ENCODE peak calls at places on chromosomes 5 and 9, in eight cellular contexts. One of them, this sample, is unnamed.

GRCh38 chr5:10660135-10660534 is 96.3 kb downstream of the ANKRD33B start:
- DNase-seq in CD8-positive, alpha-beta memory T cell: no peak
- DNase-seq in stimulated activated CD4-positive, alpha-beta T cell treated with anti-CD3 and anti-CD28 coated beads, TNF-alpha, amount 100 ng/mL, for 48 hours: no peak
- DNase-seq in posterior cingulate gyrus: no peak
- DNase-seq in esophagus squamous epithelium: no peak
- DNase-seq in EH: no peak
- DNase-seq in progenitor cell of endocrine pancreas: no peak
- DNase-seq in stimulated activated CD8-positive, alpha-beta memory T cell treated with anti-CD3 and anti-CD28 coated beads, Interleukin-15, amount 100 ng/mL, for 24 hours: no peak
- DNase-seq in this sample: no peak

GRCh38 chr9:107708786-107709185 is 219.2 kb upstream of the KLF4 start:
- DNase-seq in progenitor cell of endocrine pancreas: no peak
- DNase-seq in stimulated activated CD4-positive, alpha-beta T cell treated with anti-CD3 and anti-CD28 coated beads, TNF-alpha, amount 100 ng/mL, for 48 hours: no peak
- DNase-seq in stimulated activated CD8-positive, alpha-beta memory T cell treated with anti-CD3 and anti-CD28 coated beads, Interleukin-15, amount 100 ng/mL, for 24 hours: no peak
- DNase-seq in esophagus squamous epithelium: no peak
- DNase-seq in posterior cingulate gyrus: no peak
- DNase-seq in EH: no peak
- DNase-seq in CD8-positive, alpha-beta memory T cell: no peak
- DNase-seq in this sample: no peak

GRCh38 chr9:36659500-36659899 is 86.8 kb downstream of the MELK start:
- DNase-seq in esophagus squamous epithelium: no peak
- DNase-seq in EH: no peak
- DNase-seq in posterior cingulate gyrus: no peak
- DNase-seq in stimulated activated CD4-positive, alpha-beta T cell treated with anti-CD3 and anti-CD28 coated beads, TNF-alpha, amount 100 ng/mL, for 48 hours: no peak
- DNase-seq in stimulated activated CD8-positive, alpha-beta memory T cell treated with anti-CD3 and anti-CD28 coated beads, Interleukin-15, amount 100 ng/mL, for 24 hours: no peak
- DNase-seq in progenitor cell of endocrine pancreas: no peak
- DNase-seq in CD8-positive, alpha-beta memory T cell: no peak
- DNase-seq in this sample: no peak

GRCh38 chr5:168214071-168214470 is 77.4 kb upstream of the WWC1 start:
- DNase-seq in progenitor cell of endocrine pancreas: no peak
- DNase-seq in stimulated activated CD4-positive, alpha-beta T cell treated with anti-CD3 and anti-CD28 coated beads, TNF-alpha, amount 100 ng/mL, for 48 hours: no peak
- DNase-seq in esophagus squamous epithelium: no peak
- DNase-seq in EH: no peak
- DNase-seq in stimulated activated CD8-positive, alpha-beta memory T cell treated with anti-CD3 and anti-CD28 coated beads, Interleukin-15, amount 100 ng/mL, for 24 hours: no peak
- DNase-seq in CD8-positive, alpha-beta memory T cell: no peak
- DNase-seq in posterior cingulate gyrus: no peak
- DNase-seq in this sample: no peak

GRCh38 chr5:440413-441180 is 2.4 kb upstream of the EXOC3 start:
- DNase-seq in CD8-positive, alpha-beta memory T cell: no peak
- DNase-seq in posterior cingulate gyrus: peak; percentile 35
- DNase-seq in stimulated activated CD4-positive, alpha-beta T cell treated with anti-CD3 and anti-CD28 coated beads, TNF-alpha, amount 100 ng/mL, for 48 hours: no peak
- DNase-seq in esophagus squamous epithelium: no peak
- DNase-seq in stimulated activated CD8-positive, alpha-beta memory T cell treated with anti-CD3 and anti-CD28 coated beads, Interleukin-15, amount 100 ng/mL, for 24 hours: no peak
- DNase-seq in EH: no peak
- DNase-seq in progenitor cell of endocrine pancreas: no peak
- DNase-seq in this sample: no peak

GRCh38 chr9:120443489-120443888 is 136.5 kb downstream of the CDK5RAP2 start:
- DNase-seq in EH: peak; percentile 86
- DNase-seq in posterior cingulate gyrus: no peak
- DNase-seq in esophagus squamous epithelium: no peak
- DNase-seq in progenitor cell of endocrine pancreas: no peak
- DNase-seq in CD8-positive, alpha-beta memory T cell: no peak
- DNase-seq in stimulated activated CD8-positive, alpha-beta memory T cell treated with anti-CD3 and anti-CD28 coated beads, Interleukin-15, amount 100 ng/mL, for 24 hours: no peak
- DNase-seq in stimulated activated CD4-positive, alpha-beta T cell treated with anti-CD3 and anti-CD28 coated beads, TNF-alpha, amount 100 ng/mL, for 48 hours: no peak
- DNase-seq in this sample: no peak

GRCh38 chr9:85401998-85402397 is 339.8 kb downstream of the AGTPBP1 start:
- DNase-seq in EH: peak; percentile 49
- DNase-seq in progenitor cell of endocrine pancreas: no peak
- DNase-seq in CD8-positive, alpha-beta memory T cell: no peak
- DNase-seq in esophagus squamous epithelium: no peak
- DNase-seq in stimulated activated CD8-positive, alpha-beta memory T cell treated with anti-CD3 and anti-CD28 coated beads, Interleukin-15, amount 100 ng/mL, for 24 hours: no peak
- DNase-seq in posterior cingulate gyrus: no peak
- DNase-seq in stimulated activated CD4-positive, alpha-beta T cell treated with anti-CD3 and anti-CD28 coated beads, TNF-alpha, amount 100 ng/mL, for 48 hours: no peak
- DNase-seq in this sample: peak; percentile 33

GRCh38 chr5:111948517-111948916 is 191.5 kb upstream of the NREP start:
- DNase-seq in stimulated activated CD4-positive, alpha-beta T cell treated with anti-CD3 and anti-CD28 coated beads, TNF-alpha, amount 100 ng/mL, for 48 hours: no peak
- DNase-seq in stimulated activated CD8-positive, alpha-beta memory T cell treated with anti-CD3 and anti-CD28 coated beads, Interleukin-15, amount 100 ng/mL, for 24 hours: no peak
- DNase-seq in posterior cingulate gyrus: no peak
- DNase-seq in CD8-positive, alpha-beta memory T cell: no peak
- DNase-seq in esophagus squamous epithelium: no peak
- DNase-seq in progenitor cell of endocrine pancreas: no peak
- DNase-seq in EH: peak; percentile 98
- DNase-seq in this sample: no peak

GRCh38 chr5:178182158-178182876 is 4.9 kb downstream of the GMCL2 start:
- DNase-seq in stimulated activated CD8-positive, alpha-beta memory T cell treated with anti-CD3 and anti-CD28 coated beads, Interleukin-15, amount 100 ng/mL, for 24 hours: no peak
- DNase-seq in progenitor cell of endocrine pancreas: no peak
- DNase-seq in stimulated activated CD4-positive, alpha-beta T cell treated with anti-CD3 and anti-CD28 coated beads, TNF-alpha, amount 100 ng/mL, for 48 hours: no peak
- DNase-seq in EH: no peak
- DNase-seq in CD8-positive, alpha-beta memory T cell: no peak
- DNase-seq in posterior cingulate gyrus: no peak
- DNase-seq in esophagus squamous epithelium: no peak
- DNase-seq in this sample: peak; percentile 13

GRCh38 chr5:172085738-172086137 is 79.3 kb upstream of the FBXW11 start:
- DNase-seq in progenitor cell of endocrine pancreas: no peak
- DNase-seq in stimulated activated CD8-positive, alpha-beta memory T cell treated with anti-CD3 and anti-CD28 coated beads, Interleukin-15, amount 100 ng/mL, for 24 hours: no peak
- DNase-seq in esophagus squamous epithelium: no peak
- DNase-seq in EH: no peak
- DNase-seq in CD8-positive, alpha-beta memory T cell: no peak
- DNase-seq in stimulated activated CD4-positive, alpha-beta T cell treated with anti-CD3 and anti-CD28 coated beads, TNF-alpha, amount 100 ng/mL, for 48 hours: no peak
- DNase-seq in posterior cingulate gyrus: no peak
- DNase-seq in this sample: no peak

GRCh38 chr9:94656190-94656589 is 16.9 kb upstream of the FBP1 start:
- DNase-seq in EH: no peak
- DNase-seq in CD8-positive, alpha-beta memory T cell: no peak
- DNase-seq in stimulated activated CD8-positive, alpha-beta memory T cell treated with anti-CD3 and anti-CD28 coated beads, Interleukin-15, amount 100 ng/mL, for 24 hours: no peak
- DNase-seq in posterior cingulate gyrus: no peak
- DNase-seq in stimulated activated CD4-positive, alpha-beta T cell treated with anti-CD3 and anti-CD28 coated beads, TNF-alpha, amount 100 ng/mL, for 48 hours: no peak
- DNase-seq in progenitor cell of endocrine pancreas: no peak
- DNase-seq in esophagus squamous epithelium: peak; percentile 17
- DNase-seq in this sample: peak; percentile 21

GRCh38 chr9:114588671-114589526 is 1.3 kb downstream of the ATP6V1G1 start:
- DNase-seq in stimulated activated CD4-positive, alpha-beta T cell treated with anti-CD3 and anti-CD28 coated beads, TNF-alpha, amount 100 ng/mL, for 48 hours: no peak
- DNase-seq in CD8-positive, alpha-beta memory T cell: no peak
- DNase-seq in stimulated activated CD8-positive, alpha-beta memory T cell treated with anti-CD3 and anti-CD28 coated beads, Interleukin-15, amount 100 ng/mL, for 24 hours: no peak
- DNase-seq in posterior cingulate gyrus: no peak
- DNase-seq in EH: peak; percentile 73
- DNase-seq in progenitor cell of endocrine pancreas: no peak
- DNase-seq in esophagus squamous epithelium: no peak
- DNase-seq in this sample: no peak

GRCh38 chr5:1008451-1009358 is at the start of gene NKD2:
- DNase-seq in progenitor cell of endocrine pancreas: peak; percentile 72
- DNase-seq in CD8-positive, alpha-beta memory T cell: peak; percentile 5
- DNase-seq in EH: no peak
- DNase-seq in posterior cingulate gyrus: peak; percentile 80
- DNase-seq in stimulated activated CD8-positive, alpha-beta memory T cell treated with anti-CD3 and anti-CD28 coated beads, Interleukin-15, amount 100 ng/mL, for 24 hours: peak; percentile 30
- DNase-seq in esophagus squamous epithelium: no peak
- DNase-seq in stimulated activated CD4-positive, alpha-beta T cell treated with anti-CD3 and anti-CD28 coated beads, TNF-alpha, amount 100 ng/mL, for 48 hours: no peak
- DNase-seq in this sample: peak; percentile 56

GRCh38 chr9:107249131-107249533 is 33.9 kb upstream of the RAD23B start:
- DNase-seq in posterior cingulate gyrus: no peak
- DNase-seq in stimulated activated CD8-positive, alpha-beta memory T cell treated with anti-CD3 and anti-CD28 coated beads, Interleukin-15, amount 100 ng/mL, for 24 hours: no peak
- DNase-seq in CD8-positive, alpha-beta memory T cell: no peak
- DNase-seq in EH: peak; percentile 66
- DNase-seq in stimulated activated CD4-positive, alpha-beta T cell treated with anti-CD3 and anti-CD28 coated beads, TNF-alpha, amount 100 ng/mL, for 48 hours: no peak
- DNase-seq in progenitor cell of endocrine pancreas: peak; percentile 26
- DNase-seq in esophagus squamous epithelium: no peak
- DNase-seq in this sample: peak; percentile 61

GRCh38 chr5:125874717-125875116 is 548.5 kb upstream of the GRAMD2B start:
- DNase-seq in esophagus squamous epithelium: no peak
- DNase-seq in CD8-positive, alpha-beta memory T cell: no peak
- DNase-seq in progenitor cell of endocrine pancreas: no peak
- DNase-seq in stimulated activated CD4-positive, alpha-beta T cell treated with anti-CD3 and anti-CD28 coated beads, TNF-alpha, amount 100 ng/mL, for 48 hours: no peak
- DNase-seq in EH: no peak
- DNase-seq in stimulated activated CD8-positive, alpha-beta memory T cell treated with anti-CD3 and anti-CD28 coated beads, Interleukin-15, amount 100 ng/mL, for 24 hours: no peak
- DNase-seq in posterior cingulate gyrus: no peak
- DNase-seq in this sample: peak; percentile 23

GRCh38 chr5:35247645-35248034 is 17.4 kb upstream of the PRLR start:
- DNase-seq in stimulated activated CD8-positive, alpha-beta memory T cell treated with anti-CD3 and anti-CD28 coated beads, Interleukin-15, amount 100 ng/mL, for 24 hours: no peak
- DNase-seq in progenitor cell of endocrine pancreas: no peak
- DNase-seq in posterior cingulate gyrus: no peak
- DNase-seq in EH: no peak
- DNase-seq in CD8-positive, alpha-beta memory T cell: no peak
- DNase-seq in esophagus squamous epithelium: no peak
- DNase-seq in stimulated activated CD4-positive, alpha-beta T cell treated with anti-CD3 and anti-CD28 coated beads, TNF-alpha, amount 100 ng/mL, for 48 hours: no peak
- DNase-seq in this sample: no peak

GRCh38 chr5:105587963-105588662 is 2025.5 kb upstream of the NUDT12 start:
- DNase-seq in EH: no peak
- DNase-seq in esophagus squamous epithelium: no peak
- DNase-seq in progenitor cell of endocrine pancreas: no peak
- DNase-seq in stimulated activated CD4-positive, alpha-beta T cell treated with anti-CD3 and anti-CD28 coated beads, TNF-alpha, amount 100 ng/mL, for 48 hours: no peak
- DNase-seq in CD8-positive, alpha-beta memory T cell: no peak
- DNase-seq in posterior cingulate gyrus: no peak
- DNase-seq in stimulated activated CD8-positive, alpha-beta memory T cell treated with anti-CD3 and anti-CD28 coated beads, Interleukin-15, amount 100 ng/mL, for 24 hours: no peak
- DNase-seq in this sample: peak; percentile 53

GRCh38 chr5:83281658-83282057 is 189.9 kb upstream of the VCAN start:
- DNase-seq in stimulated activated CD4-positive, alpha-beta T cell treated with anti-CD3 and anti-CD28 coated beads, TNF-alpha, amount 100 ng/mL, for 48 hours: no peak
- DNase-seq in EH: peak; percentile 71
- DNase-seq in posterior cingulate gyrus: no peak
- DNase-seq in stimulated activated CD8-positive, alpha-beta memory T cell treated with anti-CD3 and anti-CD28 coated beads, Interleukin-15, amount 100 ng/mL, for 24 hours: no peak
- DNase-seq in esophagus squamous epithelium: no peak
- DNase-seq in CD8-positive, alpha-beta memory T cell: no peak
- DNase-seq in progenitor cell of endocrine pancreas: no peak
- DNase-seq in this sample: no peak

GRCh38 chr5:39364367-39364766 is at the start of gene C9:
- DNase-seq in progenitor cell of endocrine pancreas: no peak
- DNase-seq in stimulated activated CD8-positive, alpha-beta memory T cell treated with anti-CD3 and anti-CD28 coated beads, Interleukin-15, amount 100 ng/mL, for 24 hours: no peak
- DNase-seq in stimulated activated CD4-positive, alpha-beta T cell treated with anti-CD3 and anti-CD28 coated beads, TNF-alpha, amount 100 ng/mL, for 48 hours: no peak
- DNase-seq in CD8-positive, alpha-beta memory T cell: no peak
- DNase-seq in esophagus squamous epithelium: no peak
- DNase-seq in posterior cingulate gyrus: no peak
- DNase-seq in EH: no peak
- DNase-seq in this sample: no peak

GRCh38 chr5:169791251-169791650 is 154.2 kb downstream of the DOCK2 start:
- DNase-seq in stimulated activated CD4-positive, alpha-beta T cell treated with anti-CD3 and anti-CD28 coated beads, TNF-alpha, amount 100 ng/mL, for 48 hours: no peak
- DNase-seq in progenitor cell of endocrine pancreas: no peak
- DNase-seq in CD8-positive, alpha-beta memory T cell: no peak
- DNase-seq in esophagus squamous epithelium: no peak
- DNase-seq in EH: no peak
- DNase-seq in posterior cingulate gyrus: no peak
- DNase-seq in stimulated activated CD8-positive, alpha-beta memory T cell treated with anti-CD3 and anti-CD28 coated beads, Interleukin-15, amount 100 ng/mL, for 24 hours: no peak
- DNase-seq in this sample: no peak

GRCh38 chr9:130996672-130997394 is 12.1 kb upstream of the LAMC3 start:
- DNase-seq in stimulated activated CD4-positive, alpha-beta T cell treated with anti-CD3 and anti-CD28 coated beads, TNF-alpha, amount 100 ng/mL, for 48 hours: no peak
- DNase-seq in CD8-positive, alpha-beta memory T cell: no peak
- DNase-seq in stimulated activated CD8-positive, alpha-beta memory T cell treated with anti-CD3 and anti-CD28 coated beads, Interleukin-15, amount 100 ng/mL, for 24 hours: no peak
- DNase-seq in progenitor cell of endocrine pancreas: no peak
- DNase-seq in EH: no peak
- DNase-seq in esophagus squamous epithelium: no peak
- DNase-seq in posterior cingulate gyrus: peak; percentile 78
- DNase-seq in this sample: peak; percentile 24

GRCh38 chr9:110106698-110107097 is 101.3 kb downstream of the C9orf152 start:
- DNase-seq in stimulated activated CD8-positive, alpha-beta memory T cell treated with anti-CD3 and anti-CD28 coated beads, Interleukin-15, amount 100 ng/mL, for 24 hours: no peak
- DNase-seq in progenitor cell of endocrine pancreas: no peak
- DNase-seq in stimulated activated CD4-positive, alpha-beta T cell treated with anti-CD3 and anti-CD28 coated beads, TNF-alpha, amount 100 ng/mL, for 48 hours: no peak
- DNase-seq in EH: no peak
- DNase-seq in CD8-positive, alpha-beta memory T cell: no peak
- DNase-seq in posterior cingulate gyrus: no peak
- DNase-seq in esophagus squamous epithelium: no peak
- DNase-seq in this sample: peak; percentile 34

GRCh38 chr9:90974007-90974406 is 172.4 kb downstream of the SYK start:
- DNase-seq in stimulated activated CD8-positive, alpha-beta memory T cell treated with anti-CD3 and anti-CD28 coated beads, Interleukin-15, amount 100 ng/mL, for 24 hours: no peak
- DNase-seq in CD8-positive, alpha-beta memory T cell: no peak
- DNase-seq in posterior cingulate gyrus: no peak
- DNase-seq in progenitor cell of endocrine pancreas: no peak
- DNase-seq in esophagus squamous epithelium: no peak
- DNase-seq in stimulated activated CD4-positive, alpha-beta T cell treated with anti-CD3 and anti-CD28 coated beads, TNF-alpha, amount 100 ng/mL, for 48 hours: no peak
- DNase-seq in EH: peak; percentile 29
- DNase-seq in this sample: no peak

GRCh38 chr5:36230151-36230788 is 11.5 kb downstream of the NADK2 start:
- DNase-seq in progenitor cell of endocrine pancreas: no peak
- DNase-seq in stimulated activated CD8-positive, alpha-beta memory T cell treated with anti-CD3 and anti-CD28 coated beads, Interleukin-15, amount 100 ng/mL, for 24 hours: no peak
- DNase-seq in CD8-positive, alpha-beta memory T cell: no peak
- DNase-seq in posterior cingulate gyrus: no peak
- DNase-seq in esophagus squamous epithelium: no peak
- DNase-seq in EH: no peak
- DNase-seq in stimulated activated CD4-positive, alpha-beta T cell treated with anti-CD3 and anti-CD28 coated beads, TNF-alpha, amount 100 ng/mL, for 48 hours: no peak
- DNase-seq in this sample: no peak

GRCh38 chr5:5271606-5272321 is 131.6 kb downstream of the ADAMTS16 start:
- DNase-seq in stimulated activated CD8-positive, alpha-beta memory T cell treated with anti-CD3 and anti-CD28 coated beads, Interleukin-15, amount 100 ng/mL, for 24 hours: no peak
- DNase-seq in posterior cingulate gyrus: no peak
- DNase-seq in stimulated activated CD4-positive, alpha-beta T cell treated with anti-CD3 and anti-CD28 coated beads, TNF-alpha, amount 100 ng/mL, for 48 hours: no peak
- DNase-seq in EH: peak; percentile 70
- DNase-seq in CD8-positive, alpha-beta memory T cell: no peak
- DNase-seq in esophagus squamous epithelium: no peak
- DNase-seq in progenitor cell of endocrine pancreas: no peak
- DNase-seq in this sample: no peak

This sample was measured in NCI-H69.